ENCODE peak calls at places on chromosome 20, in four cellular contexts. R is GM20000, T is small intestine, S is HCT116. F is an unnamed sample.

GRCh38 chr20:905396-905961 is 10.7 kb downstream of the ANGPT4 start:
- DNase-seq in R (no peak), T (no peak), S (no peak), F (no peak)

GRCh38 chr20:4252005-4252404 is 236.6 kb upstream of the RNF24 start:
- DNase-seq in R (no peak), T (no peak), S (no peak), F (no peak)

GRCh38 chr20:37986873-37987601 is 46.2 kb downstream of the TTI1 start:
- DNase-seq in R (no peak), T (peak), S (no peak), F (no peak)

GRCh38 chr20:36465109-36466080 is 75.9 kb upstream of the MYL9 start:
- DNase-seq in R (peak), T (peak), S (peak), F (peak)

GRCh38 chr20:34604980-34605788 is 46.7 kb downstream of the MAP1LC3A start:
- DNase-seq in R (no peak), T (no peak), S (no peak), F (no peak)

GRCh38 chr20:8095648-8096572 is 36.2 kb upstream of the PLCB1 start:
- DNase-seq in R (no peak), T (no peak), S (no peak), F (no peak)

GRCh38 chr20:19981091-19981490 is 36.1 kb upstream of the NAA20 start:
- DNase-seq in R (no peak), T (no peak), S (peak), F (no peak)

GRCh38 chr20:23928788-23929187 is 49.2 kb upstream of the CST5 start:
- DNase-seq in R (no peak), T (no peak), S (no peak), F (no peak)

GRCh38 chr20:32709528-32710121 is 33.6 kb downstream of the COMMD7 start:
- DNase-seq in R (no peak), T (no peak), S (no peak), F (no peak)

GRCh38 chr20:9515761-9516657 is 1.6 kb downstream of the LAMP5 start:
- DNase-seq in R (no peak), T (no peak), S (peak), F (no peak)

GRCh38 chr20:5085380-5085779 is 34.4 kb downstream of the PCNA start:
- DNase-seq in R (no peak), T (no peak), S (no peak), F (no peak)

GRCh38 chr20:12928755-12929401 is 79.9 kb upstream of the SPTLC3 start:
- DNase-seq in R (no peak), T (no peak), S (no peak), F (no peak)

GRCh38 chr20:64152906-64153305 is 11.3 kb upstream of the MYT1 start:
- DNase-seq in R (no peak), T (no peak), S (no peak), F (no peak)

GRCh38 chr20:49166534-49167449 is 21.3 kb downstream of the STAU1 start:
- DNase-seq in R (peak), T (peak), S (no peak), F (no peak)

GRCh38 chr20:37574199-37574890 is 46.7 kb upstream of the BLCAP start:
- DNase-seq in R (no peak), T (no peak), S (no peak), F (no peak)

GRCh38 chr20:17742426-17743130 is 42.8 kb downstream of the BANF2 start:
- DNase-seq in R (no peak), T (no peak), S (no peak), F (no peak)

GRCh38 chr20:61690150-61690549 is 375.5 kb downstream of the TAF4 start:
- DNase-seq in R (no peak), T (no peak), S (no peak), F (no peak)

GRCh38 chr20:44552950-44553908 is 29.1 kb upstream of the PKIG start:
- DNase-seq in R (no peak), T (no peak), S (no peak), F (peak)

GRCh38 chr20:62704341-62704948 is 4.2 kb upstream of the NTSR1 start:
- DNase-seq in R (no peak), T (peak), S (peak), F (peak)

GRCh38 chr20:63617092-63617875 is 9.6 kb downstream of the GMEB2 start:
- DNase-seq in R (no peak), T (no peak), S (no peak), F (no peak)

GRCh38 chr20:30284533-30284932 is 972.9 kb upstream of the DEFB115 start:
- DNase-seq in R (no peak), T (peak), S (no peak), F (no peak)

GRCh38 chr20:38725458-38725958 is 1.2 kb downstream of the SLC32A1 start:
- DNase-seq in R (no peak), T (no peak), S (no peak), F (no peak)

GRCh38 chr20:61737812-61738443 is 327.8 kb downstream of the TAF4 start:
- DNase-seq in R (no peak), T (no peak), S (no peak), F (no peak)

GRCh38 chr20:50862546-50862945 is 67.7 kb downstream of the BCAS4 start:
- DNase-seq in R (no peak), T (no peak), S (no peak), F (no peak)

GRCh38 chr20:22339091-22339881 is 245.1 kb downstream of the FOXA2 start:
- DNase-seq in R (peak), T (peak), S (peak), F (peak)

GRCh38 chr20:48294196-48294595 is 508.9 kb upstream of the SULF2 start:
- DNase-seq in R (no peak), T (no peak), S (no peak), F (no peak)

GRCh38 chr20:50129662-50130345 is 16.9 kb upstream of the UBE2V1 start:
- DNase-seq in R (no peak), T (no peak), S (no peak), F (no peak)

GRCh38 chr20:16059841-16060240 is 513.4 kb downstream of the KIF16B start:
- DNase-seq in R (no peak), T (no peak), S (no peak), F (no peak)

GRCh38 chr20:3040086-3040485 is 3.3 kb upstream of the GNRH2 start:
- DNase-seq in R (no peak), T (no peak), S (no peak), F (no peak)

F was measured in colonic mucosa.